ENCODE peak calls at places on chromosomes 2 and 18, in six cellular contexts. F is AG10803, Z is neural crest cell, E is astrocyte of the cerebellum, T is pancreas, X is psoas muscle. A is an unnamed sample.

GRCh38 chr18:76943542-76944339 is 121.4 kb downstream of the ZNF236 start:
- DNase-seq in F (peak; percentile 87), X (peak; percentile 77), E (no peak), T (no peak), Z (no peak), A (no peak)

GRCh38 chr18:5625076-5625475 is 81.3 kb upstream of the EPB41L3 start:
- DNase-seq in X (no peak), F (no peak), T (no peak), E (no peak), Z (no peak), A (no peak)

GRCh38 chr2:42846026-42846425 is 53.6 kb upstream of the HAAO start:
- DNase-seq in X (no peak), E (no peak), T (no peak), F (no peak), Z (no peak), A (no peak)

GRCh38 chr2:199596549-199596948 is 138.8 kb upstream of the SATB2 start:
- DNase-seq in E (no peak), X (no peak), Z (no peak), F (peak; percentile 34), T (no peak), A (no peak)

GRCh38 chr2:69316550-69316949 is 70.5 kb downstream of the GFPT1 start:
- DNase-seq in E (no peak), F (no peak), T (no peak), X (no peak), Z (no peak), A (no peak)

GRCh38 chr18:24231773-24232735 is 93.2 kb downstream of the CABYR start:
- DNase-seq in E (no peak), T (no peak), Z (no peak), F (peak; percentile 44), X (no peak), A (no peak)

GRCh38 chr2:224151161-224151560 is 112.1 kb upstream of the SERPINE2 start:
- DNase-seq in F (peak; percentile 88), Z (no peak), T (no peak), E (no peak), X (no peak), A (no peak)

GRCh38 chr2:53632714-53633113 is 134.9 kb upstream of the CHAC2 start:
- DNase-seq in T (no peak), E (peak; percentile 97), Z (no peak), F (peak; percentile 61), X (no peak), A (no peak)

GRCh38 chr2:150125708-150126107 is 361.8 kb downstream of the RND3 start:
- DNase-seq in T (no peak), E (no peak), F (peak; percentile 95), X (no peak), Z (no peak), A (no peak)

GRCh38 chr18:8780227-8780626 is 74.9 kb downstream of the MTCL1 start:
- DNase-seq in X (no peak), E (no peak), Z (no peak), T (peak; percentile 60), F (no peak), A (no peak)

GRCh38 chr18:31244737-31245432 is 73.1 kb upstream of the DSG1 start:
- DNase-seq in F (no peak), Z (no peak), E (no peak), T (no peak), X (no peak), A (no peak)

GRCh38 chr18:48164096-48164475 is 233.6 kb upstream of the SMAD2 start:
- DNase-seq in F (no peak), X (no peak), T (no peak), E (no peak), Z (no peak), A (no peak)

GRCh38 chr2:239890347-239890746 is 134.8 kb downstream of the NDUFA10 start:
- DNase-seq in E (no peak), X (no peak), F (no peak), Z (no peak), T (no peak), A (no peak)

GRCh38 chr2:43305006-43305405 is 78.6 kb upstream of the ZFP36L2 start:
- DNase-seq in T (no peak), E (no peak), F (peak; percentile 51), Z (no peak), X (no peak), A (no peak)

GRCh38 chr18:41939326-41939725 is 15.7 kb upstream of the PIK3C3 start:
- DNase-seq in X (no peak), F (no peak), E (no peak), T (no peak), Z (no peak), A (no peak)

DNA sequence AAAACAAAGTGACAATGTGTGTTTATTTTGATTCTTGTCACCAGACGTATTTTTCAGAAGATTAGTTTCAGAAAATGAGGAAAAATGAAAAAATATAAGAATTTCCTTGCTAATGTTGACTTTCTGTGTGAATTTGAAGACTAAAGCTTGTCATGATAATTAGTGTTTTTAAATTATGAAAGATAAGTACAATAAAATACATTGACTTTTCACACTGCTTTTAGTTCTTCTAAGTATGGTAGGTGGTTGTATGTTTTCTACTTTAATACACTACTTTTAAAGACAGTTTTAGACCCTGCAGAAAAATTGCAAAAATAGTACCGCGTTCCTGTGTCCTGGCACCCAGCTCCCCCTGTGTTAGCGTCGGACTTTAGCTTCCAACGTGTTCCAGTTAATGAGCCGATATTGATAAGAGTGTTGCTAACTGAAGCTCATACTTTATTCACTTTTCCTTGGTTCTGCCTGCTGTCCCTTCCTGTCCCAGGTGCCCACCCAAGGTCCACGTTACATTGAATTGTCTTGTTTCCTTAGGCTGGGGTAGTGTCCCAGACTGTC is 695 bp downstream of the RBFA start:
- DNase-seq in T (no peak), X (no peak), F (no peak), Z (no peak), E (no peak), A (no peak)
- TF ChIP-seq CTCF in T (no peak), X (no peak), F (no peak), Z (peak; percentile 9), E (no peak), A (no peak)

GRCh38 chr2:86800856-86801567 is 10.3 kb upstream of the CD8A start:
- DNase-seq in T (no peak), E (no peak), X (no peak), F (no peak), Z (no peak), A (no peak)
- TF ChIP-seq CTCF in T (no peak), E (no peak), X (no peak), F (no peak), Z (no peak), A (no peak)

GRCh38 chr2:201965550-201965949 is 68.1 kb upstream of the FZD7 start:
- DNase-seq in X (no peak), Z (no peak), T (no peak), F (no peak), E (no peak), A (no peak)
- TF ChIP-seq CTCF in X (no peak), Z (peak; percentile 16), T (no peak), F (no peak), E (no peak), A (no peak)

GRCh38 chr18:57630002-57630758 is 8.5 kb upstream of the NARS1 start:
- DNase-seq in F (peak; percentile 94), X (peak; percentile 99), E (peak; percentile 86), T (peak; percentile 91), Z (peak; percentile 94), A (peak; percentile 92)
- TF ChIP-seq CTCF in F (peak; percentile 65), X (peak; percentile 75), E (peak; percentile 71), T (peak; percentile 59), Z (peak; percentile 68), A (peak; percentile 75)

GRCh38 chr2:10787176-10787968 is 25.2 kb downstream of the PDIA6 start:
- DNase-seq in F (no peak), E (no peak), X (no peak), Z (no peak), T (no peak), A (peak; percentile 11)
- TF ChIP-seq CTCF in F (no peak), E (peak; percentile 30), X (no peak), Z (peak; percentile 36), T (no peak), A (no peak)

DNA sequence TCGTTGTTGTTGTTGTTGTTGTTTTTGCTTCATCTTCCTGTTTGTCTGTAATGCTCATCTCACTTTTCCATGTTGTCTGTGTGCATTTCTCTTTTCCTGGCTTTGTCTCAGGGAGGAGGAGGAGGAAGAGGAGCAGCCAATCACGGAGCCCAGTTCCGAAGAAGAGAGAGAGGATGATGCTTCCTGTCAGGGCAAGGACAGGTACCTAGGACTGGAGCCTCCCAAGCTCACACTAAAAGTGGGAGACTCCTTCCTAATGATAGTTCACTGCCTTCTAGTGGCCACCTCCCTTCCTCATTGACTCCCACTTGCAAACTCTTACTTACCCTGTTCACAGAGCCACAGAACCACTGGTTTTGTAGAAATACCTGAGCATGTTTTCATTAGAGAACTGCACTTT is 179.6 kb downstream of the TPGS2 start:
- DNase-seq in T (no peak), F (no peak), Z (no peak), E (no peak), X (no peak), A (no peak)
- TF ChIP-seq CTCF in T (no peak), F (no peak), Z (no peak), E (no peak), X (no peak), A (no peak)